ENCODE peak calls at places on chromosomes 6 and 20, in eight cellular contexts. One of them, this sample, is unnamed.

GRCh38 chr6:136684483-136684882 is 107.8 kb downstream of the MAP3K5 start:
- DNase-seq in mucosa of descending colon: no peak
- DNase-seq in OCI-LY7: no peak
- DNase-seq in WTC11: no peak
- DNase-seq in endothelial cell: no peak
- DNase-seq in AG04449: no peak
- DNase-seq in mesothelial cell of epicardium: no peak
- DNase-seq in fibroblast of pulmonary artery: no peak
- DNase-seq in this sample: no peak

GRCh38 chr6:3222506-3223038 is 4.9 kb downstream of the TUBB2B start:
- DNase-seq in mucosa of descending colon: no peak
- DNase-seq in endothelial cell: no peak
- DNase-seq in AG04449: no peak
- DNase-seq in OCI-LY7: no peak
- DNase-seq in mesothelial cell of epicardium: no peak
- DNase-seq in fibroblast of pulmonary artery: no peak
- DNase-seq in WTC11: no peak
- DNase-seq in this sample: no peak

GRCh38 chr6:139654888-139655782 is 280.7 kb upstream of the CITED2 start:
- DNase-seq in OCI-LY7: no peak
- DNase-seq in AG04449: no peak
- DNase-seq in endothelial cell: no peak
- DNase-seq in WTC11: no peak
- DNase-seq in fibroblast of pulmonary artery: no peak
- DNase-seq in mucosa of descending colon: peak; percentile 36
- DNase-seq in mesothelial cell of epicardium: no peak
- DNase-seq in this sample: no peak

GRCh38 chr6:80437186-80437585 is 330.7 kb downstream of the BCKDHB start:
- DNase-seq in mucosa of descending colon: no peak
- DNase-seq in fibroblast of pulmonary artery: peak; percentile 51
- DNase-seq in WTC11: no peak
- DNase-seq in mesothelial cell of epicardium: no peak
- DNase-seq in endothelial cell: no peak
- DNase-seq in AG04449: no peak
- DNase-seq in OCI-LY7: no peak
- DNase-seq in this sample: no peak

GRCh38 chr6:143110996-143111395 is 50.3 kb downstream of the AIG1 start:
- DNase-seq in OCI-LY7: no peak
- DNase-seq in WTC11: no peak
- DNase-seq in AG04449: no peak
- DNase-seq in fibroblast of pulmonary artery: no peak
- DNase-seq in mucosa of descending colon: no peak
- DNase-seq in mesothelial cell of epicardium: no peak
- DNase-seq in endothelial cell: no peak
- DNase-seq in this sample: no peak

GRCh38 chr20:34938466-34939163 is 17.0 kb downstream of the GSS start:
- DNase-seq in mesothelial cell of epicardium: no peak
- DNase-seq in mucosa of descending colon: peak; percentile 91
- DNase-seq in OCI-LY7: no peak
- DNase-seq in fibroblast of pulmonary artery: no peak
- DNase-seq in AG04449: no peak
- DNase-seq in endothelial cell: no peak
- DNase-seq in WTC11: no peak
- DNase-seq in this sample: no peak

GRCh38 chr6:97626586-97627441 is 343.8 kb upstream of the MMS22L start:
- DNase-seq in WTC11: no peak
- DNase-seq in mesothelial cell of epicardium: peak; percentile 74
- DNase-seq in endothelial cell: no peak
- DNase-seq in mucosa of descending colon: no peak
- DNase-seq in fibroblast of pulmonary artery: no peak
- DNase-seq in AG04449: no peak
- DNase-seq in OCI-LY7: peak; percentile 0
- DNase-seq in this sample: no peak

GRCh38 chr20:25360631-25361286 is 29.9 kb downstream of the ABHD12 start:
- DNase-seq in mucosa of descending colon: no peak
- DNase-seq in AG04449: peak; percentile 7
- DNase-seq in mesothelial cell of epicardium: peak; percentile 68
- DNase-seq in fibroblast of pulmonary artery: peak; percentile 47
- DNase-seq in OCI-LY7: no peak
- DNase-seq in WTC11: no peak
- DNase-seq in endothelial cell: no peak
- DNase-seq in this sample: peak; percentile 47

GRCh38 chr20:25020901-25021301 is 28.4 kb upstream of the APMAP start:
- DNase-seq in endothelial cell: no peak
- DNase-seq in mucosa of descending colon: no peak
- DNase-seq in WTC11: no peak
- DNase-seq in AG04449: no peak
- DNase-seq in fibroblast of pulmonary artery: no peak
- DNase-seq in mesothelial cell of epicardium: no peak
- DNase-seq in OCI-LY7: no peak
- DNase-seq in this sample: no peak

GRCh38 chr6:127069659-127070279 is 48.7 kb upstream of the RSPO3 start:
- DNase-seq in WTC11: no peak
- DNase-seq in endothelial cell: no peak
- DNase-seq in mesothelial cell of epicardium: no peak
- DNase-seq in fibroblast of pulmonary artery: peak; percentile 65
- DNase-seq in mucosa of descending colon: no peak
- DNase-seq in AG04449: no peak
- DNase-seq in OCI-LY7: peak; percentile 21
- DNase-seq in this sample: peak; percentile 13

GRCh38 chr6:111985202-111985731 is 68.6 kb upstream of the CCN6 start:
- DNase-seq in WTC11: no peak
- DNase-seq in AG04449: peak; percentile 89
- DNase-seq in fibroblast of pulmonary artery: peak; percentile 79
- DNase-seq in mesothelial cell of epicardium: no peak
- DNase-seq in OCI-LY7: no peak
- DNase-seq in mucosa of descending colon: no peak
- DNase-seq in endothelial cell: no peak
- DNase-seq in this sample: no peak

GRCh38 chr20:48552550-48552949 is 275.2 kb downstream of the PREX1 start:
- DNase-seq in mesothelial cell of epicardium: no peak
- DNase-seq in fibroblast of pulmonary artery: no peak
- DNase-seq in endothelial cell: no peak
- DNase-seq in OCI-LY7: no peak
- DNase-seq in WTC11: no peak
- DNase-seq in mucosa of descending colon: no peak
- DNase-seq in AG04449: no peak
- DNase-seq in this sample: no peak

GRCh38 chr20:48556956-48557355 is 270.8 kb downstream of the PREX1 start:
- DNase-seq in fibroblast of pulmonary artery: no peak
- DNase-seq in mesothelial cell of epicardium: no peak
- DNase-seq in endothelial cell: no peak
- DNase-seq in WTC11: no peak
- DNase-seq in mucosa of descending colon: no peak
- DNase-seq in OCI-LY7: no peak
- DNase-seq in AG04449: no peak
- DNase-seq in this sample: no peak
- TF ChIP-seq CTCF in fibroblast of pulmonary artery: no peak
- TF ChIP-seq CTCF in mesothelial cell of epicardium: no peak
- TF ChIP-seq CTCF in endothelial cell: no peak
- TF ChIP-seq CTCF in WTC11: no peak
- TF ChIP-seq CTCF in mucosa of descending colon: no peak
- TF ChIP-seq CTCF in OCI-LY7: no peak
- TF ChIP-seq CTCF in AG04449: no peak
- TF ChIP-seq CTCF in this sample: no peak

DNA sequence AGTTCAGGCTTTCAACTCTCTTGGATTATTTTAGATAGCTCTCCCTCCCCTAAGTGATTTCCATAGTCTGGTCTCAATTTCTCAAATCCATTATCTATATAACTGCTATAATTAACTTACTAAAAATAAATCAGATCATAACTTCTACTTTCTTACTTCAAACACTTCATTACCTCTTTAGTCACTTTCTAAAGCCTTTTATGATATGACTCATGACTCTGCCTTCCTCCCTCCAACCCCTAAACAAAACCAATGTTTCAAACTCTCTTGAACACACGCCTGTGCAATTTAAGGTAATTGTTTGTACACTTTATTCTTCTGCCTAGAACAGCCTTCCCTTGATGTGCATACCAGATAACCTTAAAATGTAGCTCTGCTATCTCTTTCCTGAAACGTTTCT is 100.5 kb downstream of the LMBRD1 start:
- DNase-seq in WTC11: no peak
- DNase-seq in OCI-LY7: no peak
- DNase-seq in mesothelial cell of epicardium: no peak
- DNase-seq in endothelial cell: no peak
- DNase-seq in fibroblast of pulmonary artery: no peak
- DNase-seq in AG04449: no peak
- DNase-seq in mucosa of descending colon: no peak
- DNase-seq in this sample: peak; percentile 1
- TF ChIP-seq CTCF in WTC11: no peak
- TF ChIP-seq CTCF in OCI-LY7: no peak
- TF ChIP-seq CTCF in mesothelial cell of epicardium: no peak
- TF ChIP-seq CTCF in endothelial cell: no peak
- TF ChIP-seq CTCF in fibroblast of pulmonary artery: no peak
- TF ChIP-seq CTCF in AG04449: no peak
- TF ChIP-seq CTCF in mucosa of descending colon: no peak
- TF ChIP-seq CTCF in this sample: no peak

DNA sequence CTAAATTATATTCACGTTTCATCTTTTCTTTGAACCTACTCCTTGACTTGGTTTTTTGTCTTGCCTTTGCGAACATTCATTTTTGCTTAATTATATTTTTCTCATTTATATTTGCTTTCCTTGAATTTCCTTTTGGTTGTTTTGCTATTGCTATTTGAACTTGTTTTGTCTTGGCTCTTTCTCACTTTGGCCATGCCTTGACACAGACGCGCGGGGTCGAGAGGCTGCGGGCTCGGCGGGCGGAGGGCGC is 7.1 kb upstream of the TMEM14A start:
- DNase-seq in endothelial cell: no peak
- DNase-seq in AG04449: no peak
- DNase-seq in mucosa of descending colon: no peak
- DNase-seq in fibroblast of pulmonary artery: no peak
- DNase-seq in mesothelial cell of epicardium: no peak
- DNase-seq in OCI-LY7: no peak
- DNase-seq in WTC11: no peak
- DNase-seq in this sample: no peak
- TF ChIP-seq CTCF in endothelial cell: no peak
- TF ChIP-seq CTCF in AG04449: no peak
- TF ChIP-seq CTCF in mucosa of descending colon: no peak
- TF ChIP-seq CTCF in fibroblast of pulmonary artery: no peak
- TF ChIP-seq CTCF in mesothelial cell of epicardium: no peak
- TF ChIP-seq CTCF in OCI-LY7: no peak
- TF ChIP-seq CTCF in WTC11: no peak
- TF ChIP-seq CTCF in this sample: no peak

DNA sequence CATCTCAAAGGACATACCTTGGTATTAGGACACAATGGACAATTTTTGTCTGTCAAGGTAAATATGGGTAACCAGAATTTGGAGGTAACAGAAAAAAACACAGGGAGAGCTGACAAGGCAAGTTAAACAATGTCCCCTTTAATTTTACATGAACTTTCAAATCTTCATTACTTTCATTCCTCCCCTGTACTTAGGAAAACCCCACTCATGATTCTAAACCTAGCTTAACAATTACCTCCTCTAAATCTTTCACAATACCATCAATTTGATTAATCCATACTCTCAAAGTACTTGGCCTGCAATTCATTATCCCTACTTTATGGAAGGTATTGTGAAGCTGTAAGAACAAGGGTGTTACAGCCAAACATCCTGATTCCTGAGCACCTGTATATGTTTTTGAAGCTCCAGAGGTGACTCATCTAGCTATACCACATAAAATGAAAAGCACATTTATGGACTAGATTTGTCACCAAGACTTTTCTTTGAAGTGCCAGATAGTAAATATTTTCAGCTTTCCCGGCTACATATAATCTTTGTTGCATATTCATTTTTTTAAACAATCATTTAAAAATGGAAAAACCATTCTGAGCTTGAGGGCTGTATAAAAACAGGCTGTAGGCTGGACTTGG is 23.0 kb downstream of the DEK start:
- DNase-seq in endothelial cell: no peak
- DNase-seq in fibroblast of pulmonary artery: no peak
- DNase-seq in OCI-LY7: no peak
- DNase-seq in mucosa of descending colon: no peak
- DNase-seq in AG04449: no peak
- DNase-seq in mesothelial cell of epicardium: no peak
- DNase-seq in WTC11: no peak
- DNase-seq in this sample: no peak
- TF ChIP-seq CTCF in endothelial cell: no peak
- TF ChIP-seq CTCF in fibroblast of pulmonary artery: no peak
- TF ChIP-seq CTCF in OCI-LY7: no peak
- TF ChIP-seq CTCF in mucosa of descending colon: no peak
- TF ChIP-seq CTCF in AG04449: no peak
- TF ChIP-seq CTCF in mesothelial cell of epicardium: no peak
- TF ChIP-seq CTCF in WTC11: no peak
- TF ChIP-seq CTCF in this sample: no peak

GRCh38 chr20:43389839-43390626 is 67.7 kb upstream of the SRSF6 start:
- DNase-seq in mucosa of descending colon: no peak
- DNase-seq in fibroblast of pulmonary artery: no peak
- DNase-seq in AG04449: no peak
- DNase-seq in WTC11: peak; percentile 79
- DNase-seq in mesothelial cell of epicardium: no peak
- DNase-seq in endothelial cell: peak; percentile 11
- DNase-seq in OCI-LY7: no peak
- DNase-seq in this sample: peak; percentile 23
- TF ChIP-seq CTCF in mucosa of descending colon: no peak
- TF ChIP-seq CTCF in fibroblast of pulmonary artery: peak; percentile 35
- TF ChIP-seq CTCF in AG04449: peak; percentile 55
- TF ChIP-seq CTCF in WTC11: peak; percentile 95
- TF ChIP-seq CTCF in mesothelial cell of epicardium: peak; percentile 39
- TF ChIP-seq CTCF in endothelial cell: peak; percentile 43
- TF ChIP-seq CTCF in OCI-LY7: peak; percentile 68
- TF ChIP-seq CTCF in this sample: peak; percentile 28

DNA sequence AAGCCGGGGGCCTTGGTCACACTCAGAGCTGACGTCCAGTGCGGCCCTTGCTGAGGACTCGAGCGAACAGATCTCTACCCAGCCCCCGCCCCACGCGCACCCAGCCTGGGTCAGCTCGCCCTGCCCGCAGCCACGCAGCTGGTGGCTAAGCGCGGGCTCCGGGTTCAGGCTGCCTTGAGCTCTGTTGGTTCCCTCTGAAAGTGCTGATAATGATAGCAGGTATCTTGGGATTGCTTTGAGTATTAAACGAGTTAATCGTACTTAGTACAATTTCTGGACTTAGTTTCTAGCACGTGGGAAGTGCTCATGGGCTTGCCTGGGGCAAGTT is 88.1 kb upstream of the TGM3 start:
- DNase-seq in OCI-LY7: no peak
- DNase-seq in endothelial cell: no peak
- DNase-seq in fibroblast of pulmonary artery: no peak
- DNase-seq in WTC11: no peak
- DNase-seq in AG04449: no peak
- DNase-seq in mucosa of descending colon: no peak
- DNase-seq in mesothelial cell of epicardium: no peak
- DNase-seq in this sample: no peak
- TF ChIP-seq CTCF in OCI-LY7: peak; percentile 17
- TF ChIP-seq CTCF in endothelial cell: no peak
- TF ChIP-seq CTCF in fibroblast of pulmonary artery: no peak
- TF ChIP-seq CTCF in WTC11: no peak
- TF ChIP-seq CTCF in AG04449: no peak
- TF ChIP-seq CTCF in mucosa of descending colon: no peak
- TF ChIP-seq CTCF in mesothelial cell of epicardium: no peak
- TF ChIP-seq CTCF in this sample: no peak